ENCODE peak calls at places on chromosomes 4 and X, in seven cellular contexts. L, Q, H, R, E, F and V are unnamed samples.

GRCh38 chr4:142353149-142353738 is 492.9 kb downstream of the INPP4B start:
- DNase-seq in L (peak), Q (peak), H (peak), R (no peak), E (no peak), F (peak), V (no peak)

GRCh38 chrX:116499780-116500179 is 37.0 kb upstream of the CT83 start:
- DNase-seq in L (peak), Q (no peak), H (no peak), R (no peak), E (no peak), F (no peak), V (no peak)

GRCh38 chrX:111411591-111412371 is at the start of gene DCX:
- DNase-seq in L (no peak), Q (peak), H (no peak), R (no peak), E (no peak), F (no peak), V (no peak)

GRCh38 chr4:22322996-22323395 is 192.9 kb downstream of the ADGRA3 start:
- DNase-seq in L (no peak), Q (no peak), H (no peak), R (no peak), E (no peak), F (no peak), V (no peak)

GRCh38 chr4:169823685-169824084 is 65.9 kb upstream of the HPF1 start:
- DNase-seq in L (peak), Q (peak), H (peak), R (no peak), E (no peak), F (peak), V (no peak)

GRCh38 chrX:47576021-47576898 is 6.0 kb upstream of the TIMP1 start:
- DNase-seq in L (no peak), Q (no peak), H (no peak), R (no peak), E (no peak), F (no peak), V (no peak)

GRCh38 chrX:150324035-150324728 is 38.9 kb upstream of the MAMLD1 start:
- DNase-seq in L (peak), Q (no peak), H (peak), R (no peak), E (no peak), F (peak), V (no peak)

GRCh38 chrX:48511561-48511960 is 2.8 kb downstream of the PORCN start:
- DNase-seq in L (peak), Q (peak), H (no peak), R (no peak), E (peak), F (no peak), V (no peak)

GRCh38 chr4:139606600-139607301 is 50.7 kb upstream of the SETD7 start:
- DNase-seq in L (peak), Q (no peak), H (peak), R (no peak), E (no peak), F (peak), V (peak)

GRCh38 chr4:997375-998071 is 4.3 kb upstream of the SLC26A1 start:
- DNase-seq in L (peak), Q (peak), H (no peak), R (peak), E (no peak), F (no peak), V (no peak)

GRCh38 chr4:153156263-153156662 is 48.0 kb upstream of the TRIM2 start:
- DNase-seq in L (no peak), Q (peak), H (no peak), R (peak), E (peak), F (no peak), V (peak)

GRCh38 chrX:6738518-6739470 is 203.9 kb upstream of the VCX3A start:
- DNase-seq in L (no peak), Q (no peak), H (no peak), R (no peak), E (no peak), F (no peak), V (no peak)

GRCh38 chr4:184833046-184833838 is 7.5 kb upstream of the ACSL1 start:
- DNase-seq in L (no peak), Q (no peak), H (no peak), R (no peak), E (no peak), F (no peak), V (no peak)

GRCh38 chrX:153635788-153636668 is 11.0 kb upstream of the DUSP9 start:
- DNase-seq in L (peak), Q (peak), H (no peak), R (no peak), E (peak), F (no peak), V (peak)

GRCh38 chr4:160510925-160511324 is 1408.0 kb downstream of the RAPGEF2 start:
- DNase-seq in L (no peak), Q (no peak), H (peak), R (no peak), E (no peak), F (peak), V (no peak)

GRCh38 chr4:156792462-156793085 is 179.0 kb downstream of the PDGFC start:
- DNase-seq in L (no peak), Q (no peak), H (no peak), R (no peak), E (no peak), F (no peak), V (no peak)

GRCh38 chr4:101259876-101260275 is 87.5 kb downstream of the PPP3CA start:
- DNase-seq in L (no peak), Q (no peak), H (no peak), R (no peak), E (no peak), F (peak), V (no peak)

GRCh38 chr4:107757860-107758476 is 37.9 kb upstream of the PAPSS1 start:
- DNase-seq in L (peak), Q (no peak), H (no peak), R (no peak), E (no peak), F (peak), V (no peak)

GRCh38 chr4:76458297-76458696 is 23.3 kb downstream of the SHROOM3 start:
- DNase-seq in L (no peak), Q (no peak), H (no peak), R (no peak), E (no peak), F (no peak), V (no peak)

GRCh38 chr4:142100941-142101340 is 464.6 kb downstream of the IL15 start:
- DNase-seq in L (no peak), Q (no peak), H (no peak), R (no peak), E (no peak), F (no peak), V (no peak)

GRCh38 chr4:110516106-110516922 is 40.4 kb downstream of the ENPEP start:
- DNase-seq in L (peak), Q (peak), H (peak), R (peak), E (peak), F (peak), V (peak)

GRCh38 chr4:2964077-2964471 is 703 bp downstream of the GRK4 start:
- DNase-seq in L (no peak), Q (no peak), H (no peak), R (no peak), E (no peak), F (no peak), V (no peak)